ENCODE peak calls at places on chromosomes 11 and 22, in seven cellular contexts. Z is IMR-90, G is heart left ventricle, M is esophagus squamous epithelium, X is A549, H is adrenal gland, A is right lobe of liver. L is an unnamed sample.
A peak's percentile ranks its signal among the peaks of the same experiment; 100 is the strongest.

GRCh38 chr11:8338138-8338537 is 74.5 kb upstream of the LMO1 start:
- DNase-seq in M (no peak), Z (peak; percentile 12), G (no peak), H (peak; percentile 58), X (peak; percentile 77), A (peak; percentile 63), L (no peak)

GRCh38 chr11:108224908-108225786 is 2.3 kb downstream of the ATM start:
- DNase-seq in X (no peak), A (no peak), H (no peak), G (no peak), M (no peak), Z (no peak), L (no peak)

GRCh38 chr22:29331213-29331612 is 15.7 kb upstream of the RASL10A start:
- DNase-seq in Z (no peak), M (no peak), H (peak; percentile 72), A (no peak), G (no peak), X (no peak), L (no peak)

GRCh38 chr11:134639586-134640330 is 227.7 kb upstream of the B3GAT1 start:
- DNase-seq in A (no peak), G (no peak), Z (no peak), H (no peak), X (no peak), M (no peak), L (no peak)

GRCh38 chr22:33519140-33519973 is 400.9 kb downstream of the LARGE1 start:
- DNase-seq in G (peak; percentile 29), M (no peak), Z (peak; percentile 61), A (no peak), H (peak; percentile 67), X (peak; percentile 46), L (peak; percentile 65)

GRCh38 chr22:28955817-28956216 is 72.4 kb downstream of the ZNRF3 start:
- DNase-seq in A (no peak), G (no peak), X (no peak), M (no peak), Z (no peak), H (no peak), L (no peak)

GRCh38 chr11:108914211-108914610 is 249.3 kb downstream of the DDX10 start:
- DNase-seq in A (no peak), H (no peak), M (no peak), Z (no peak), X (no peak), G (no peak), L (no peak)

GRCh38 chr11:47847892-47848635 is at the start of gene NUP160:
- DNase-seq in M (peak; percentile 34), X (peak; percentile 79), G (peak; percentile 88), H (peak; percentile 87), Z (peak; percentile 29), A (peak; percentile 90), L (peak; percentile 83)

GRCh38 chr22:36029406-36029755 is 757 bp upstream of the RBFOX2 start:
- DNase-seq in H (no peak), Z (peak; percentile 38), A (no peak), M (no peak), G (no peak), X (no peak), L (no peak)
- H3K27ac ChIP-seq in H (no peak overlapping the region), Z (peak overlapping the region; percentile 50), A (peak overlapping the region; percentile 40), M (peak overlapping the region; percentile 96), G (peak overlapping the region; percentile 88), X (peak overlapping the region; percentile 99), L (peak overlapping the region; percentile 96)

DNA sequence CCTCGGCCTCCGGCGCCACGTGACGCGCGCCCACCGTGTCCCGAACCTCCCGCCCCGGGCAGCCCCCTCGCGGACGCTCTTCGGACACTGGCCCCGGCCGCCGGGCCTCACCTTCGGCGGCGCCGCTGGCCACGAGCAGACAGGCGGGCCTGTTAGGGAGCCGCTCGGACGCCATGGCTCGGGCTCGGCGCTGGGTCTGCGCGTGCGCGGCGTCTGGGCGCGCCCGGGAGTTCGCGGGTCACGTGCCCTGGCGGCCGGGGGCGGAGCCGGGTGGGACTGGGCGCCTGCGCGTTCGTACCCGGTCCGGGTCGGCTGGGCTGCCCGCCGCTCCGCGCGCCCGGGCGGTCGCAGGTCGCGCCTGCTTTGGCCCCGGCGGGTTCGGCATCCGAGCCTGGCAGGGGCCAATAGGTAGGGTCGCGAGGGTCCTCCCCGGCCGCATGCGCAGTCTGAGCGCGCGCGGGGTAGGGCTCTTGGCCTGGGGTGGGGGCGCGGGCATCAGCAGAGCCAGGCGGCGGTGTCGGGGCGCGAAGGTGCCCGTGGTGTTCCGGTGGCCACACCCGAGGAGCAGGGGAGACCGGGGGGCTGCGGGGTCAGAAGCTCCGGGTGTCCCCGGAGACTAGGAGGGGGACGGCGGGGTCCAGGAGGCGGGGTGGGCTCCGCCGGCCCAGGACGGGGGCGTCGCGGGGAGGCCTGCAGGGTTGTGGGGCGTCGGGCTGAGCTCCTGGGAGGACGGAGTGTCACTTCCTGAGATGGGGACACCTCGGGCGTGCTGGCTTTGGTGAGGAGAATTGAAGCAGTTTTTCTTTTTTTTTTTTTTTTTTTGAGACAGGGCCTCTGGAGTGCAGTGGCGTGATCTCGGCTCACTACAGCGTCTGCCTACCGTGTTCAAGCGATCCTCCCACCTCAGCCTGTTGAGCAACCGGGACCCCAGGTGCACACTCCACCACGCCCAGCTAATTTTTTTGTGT is at the start of gene GATD1:
- DNase-seq in M (peak; percentile 45), H (peak; percentile 92), X (peak; percentile 96), G (peak; percentile 93), A (peak; percentile 95), Z (peak; percentile 75), L (peak; percentile 87)
- TF ChIP-seq POLR2A in M (peak; percentile 89), H (peak; percentile 77), X (peak; percentile 95), G (peak; percentile 92), A (peak; percentile 84), Z (peak; percentile 87), L (peak; percentile 88)

GRCh38 chr11:35138058-35138457 is 913 bp upstream of the CD44 start:
- DNase-seq in G (no peak), H (no peak), A (no peak), M (no peak), X (no peak), Z (no peak), L (no peak)
- H3K27ac ChIP-seq in G (no peak overlapping the region), H (no peak overlapping the region), A (no peak overlapping the region), M (peak overlapping the region; percentile 99), X (peak overlapping the region; percentile 98), Z (no peak overlapping the region), L (peak overlapping the region; percentile 97)

GRCh38 chr11:65586676-65587075 is 8.9 kb downstream of the KCNK7 start:
- DNase-seq in G (no peak), Z (no peak), M (no peak), X (no peak), H (no peak), A (no peak), L (no peak)

GRCh38 chr11:65584102-65584501 is 8.2 kb downstream of the EHBP1L1 start:
- DNase-seq in M (no peak), X (no peak), Z (no peak), G (no peak), H (no peak), A (no peak), L (no peak)

GRCh38 chr11:65584723-65585171 is 8.9 kb downstream of the EHBP1L1 start:
- DNase-seq in X (no peak), H (no peak), A (no peak), M (no peak), G (no peak), Z (no peak), L (no peak)

GRCh38 chr11:65586247-65586630 is 9.4 kb downstream of the KCNK7 start:
- DNase-seq in M (no peak), X (no peak), H (no peak), A (no peak), G (no peak), Z (no peak), L (no peak)

DNA sequence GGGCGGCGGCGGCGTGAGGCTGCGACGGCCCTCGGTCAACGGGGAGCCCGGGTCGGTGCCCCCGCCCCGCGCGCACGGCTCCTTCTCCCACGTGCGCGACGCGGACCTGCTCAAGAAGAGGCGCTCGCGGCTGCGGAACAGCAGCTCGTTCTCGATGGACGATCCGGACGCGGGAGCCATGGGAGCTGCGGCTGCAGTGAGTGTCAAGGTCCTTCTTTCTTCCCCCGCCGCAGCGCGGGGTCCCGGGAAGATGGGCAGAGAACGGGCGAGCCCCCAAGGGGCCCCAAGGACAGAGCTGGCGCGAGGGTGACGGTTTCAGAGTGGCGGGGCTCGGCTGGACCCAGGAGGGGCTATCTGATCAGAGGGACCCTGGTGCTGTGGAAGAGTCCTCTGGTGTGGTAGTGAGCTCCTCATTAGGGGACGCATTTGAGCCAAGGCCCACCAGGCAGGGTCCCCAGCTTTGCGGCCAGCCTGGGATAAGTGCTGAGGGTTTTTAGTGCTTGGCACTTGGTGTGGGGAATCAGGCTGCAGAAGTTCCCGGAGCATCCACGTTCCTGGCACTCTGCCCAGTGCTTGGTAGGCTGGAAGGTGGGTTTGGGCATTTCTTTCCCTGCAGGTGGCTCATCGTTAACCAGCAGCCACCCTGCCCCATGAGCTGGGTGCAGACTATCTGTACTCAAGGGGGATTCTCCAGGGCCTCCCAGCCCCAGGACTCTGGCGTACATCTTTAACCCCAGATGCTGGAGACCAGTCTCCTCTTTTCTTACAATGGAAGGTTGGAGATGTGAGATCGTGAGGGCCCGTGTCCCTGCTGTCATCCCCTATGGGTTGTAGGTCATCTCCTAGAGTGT is 9.8 kb downstream of the EHBP1L1 start:
- DNase-seq in G (no peak), X (no peak), M (no peak), Z (no peak), H (no peak), A (no peak), L (no peak)
- TF ChIP-seq POLR2A in G (no peak), X (no peak), M (no peak), Z (no peak), H (no peak), A (no peak), L (no peak)

GRCh38 chr11:16814410-16815046 is 76.1 kb downstream of the C11orf58 start:
- DNase-seq in M (no peak), H (no peak), X (no peak), G (no peak), A (no peak), Z (no peak), L (no peak)

GRCh38 chr11:16809901-16810668 is 71.6 kb downstream of the C11orf58 start:
- DNase-seq in H (peak; percentile 67), M (no peak), X (no peak), A (no peak), G (peak; percentile 74), Z (peak; percentile 33), L (no peak)

GRCh38 chr11:16812274-16812673 is 73.8 kb downstream of the C11orf58 start:
- DNase-seq in H (no peak), M (no peak), G (no peak), A (no peak), Z (no peak), X (no peak), L (no peak)

GRCh38 chr11:16813141-16813540 is 74.7 kb downstream of the C11orf58 start:
- DNase-seq in X (no peak), H (no peak), A (no peak), Z (no peak), M (no peak), G (no peak), L (no peak)

DNA sequence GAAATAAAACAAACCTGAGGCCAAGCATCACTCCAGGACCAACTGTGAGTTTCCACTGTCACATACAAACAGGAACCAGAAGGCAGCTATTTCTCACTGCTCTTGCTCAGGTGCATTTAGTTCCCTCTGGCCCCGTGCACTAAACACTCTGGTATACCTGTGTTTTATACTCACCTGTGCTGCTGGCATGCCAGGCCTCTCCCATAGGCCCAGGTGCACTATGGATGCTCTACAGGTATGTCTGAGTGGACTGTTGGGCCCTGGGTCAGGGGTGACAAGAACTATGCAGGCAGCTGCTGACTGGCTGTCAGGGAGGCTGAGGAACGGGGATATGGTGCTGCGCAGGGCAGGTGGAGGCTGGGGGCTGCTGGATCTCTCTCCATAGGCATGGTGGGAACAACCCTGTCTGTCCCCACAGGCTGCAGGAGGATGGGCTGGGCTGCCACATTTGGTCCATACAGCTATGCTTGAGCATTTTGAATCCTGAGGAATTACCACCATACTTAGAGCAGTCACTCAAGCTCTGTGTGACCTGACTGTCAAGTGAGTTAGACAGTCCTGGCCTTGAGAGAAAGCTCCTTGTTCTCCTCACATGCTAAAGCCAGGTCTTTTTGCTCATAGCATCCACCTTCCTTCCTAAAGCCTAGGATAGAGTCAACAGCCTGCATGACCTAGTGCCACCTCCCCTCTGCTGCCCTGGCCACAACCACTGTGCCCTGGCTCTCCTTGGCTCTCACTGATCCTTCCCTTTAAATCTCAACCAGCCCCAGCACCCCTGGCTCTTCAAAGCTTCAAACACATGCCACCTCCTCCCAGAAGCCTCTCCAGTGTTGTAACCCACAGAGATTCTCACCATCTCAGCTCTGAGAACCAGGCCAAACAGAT is 72.9 kb downstream of the C11orf58 start:
- DNase-seq in X (no peak), H (no peak), Z (no peak), M (no peak), G (no peak), A (no peak), L (no peak)
- H3K27ac ChIP-seq in X (no peak overlapping the region), H (no peak overlapping the region), Z (no peak overlapping the region), M (peak overlapping the region; percentile 64), G (no peak overlapping the region), A (no peak overlapping the region), L (no peak overlapping the region)

L was measured in uterus.